ENCODE peak calls at places on chromosome 15, in eight cellular contexts. One of them, this sample, is unnamed.

GRCh38 chr15:62889734-62890505 is 152.6 kb upstream of the TPM1 start:
- DNase-seq in heart left ventricle: no peak
- DNase-seq in colonic mucosa: peak; percentile 57
- DNase-seq in body of pancreas: peak; percentile 57
- DNase-seq in psoas muscle: peak; percentile 33
- DNase-seq in stomach: no peak
- DNase-seq in uterus: no peak
- DNase-seq in transverse colon: no peak
- DNase-seq in this sample: no peak

GRCh38 chr15:67980171-67980570 is 73.9 kb upstream of the PIAS1 start:
- DNase-seq in heart left ventricle: no peak
- DNase-seq in colonic mucosa: no peak
- DNase-seq in body of pancreas: no peak
- DNase-seq in psoas muscle: no peak
- DNase-seq in stomach: no peak
- DNase-seq in uterus: no peak
- DNase-seq in transverse colon: no peak
- DNase-seq in this sample: no peak

GRCh38 chr15:39184701-39185390 is 396.0 kb upstream of the THBS1 start:
- DNase-seq in heart left ventricle: no peak
- DNase-seq in colonic mucosa: no peak
- DNase-seq in body of pancreas: no peak
- DNase-seq in psoas muscle: no peak
- DNase-seq in stomach: no peak
- DNase-seq in uterus: no peak
- DNase-seq in transverse colon: no peak
- DNase-seq in this sample: peak; percentile 77

GRCh38 chr15:38532728-38533127 is 31.9 kb downstream of the RASGRP1 start:
- DNase-seq in heart left ventricle: no peak
- DNase-seq in colonic mucosa: no peak
- DNase-seq in body of pancreas: no peak
- DNase-seq in psoas muscle: no peak
- DNase-seq in stomach: no peak
- DNase-seq in uterus: no peak
- DNase-seq in transverse colon: no peak
- DNase-seq in this sample: no peak

GRCh38 chr15:83516935-83517334 is 69.8 kb downstream of the SH3GL3 start:
- DNase-seq in heart left ventricle: no peak
- DNase-seq in colonic mucosa: no peak
- DNase-seq in body of pancreas: no peak
- DNase-seq in psoas muscle: no peak
- DNase-seq in stomach: no peak
- DNase-seq in uterus: no peak
- DNase-seq in transverse colon: no peak
- DNase-seq in this sample: no peak

GRCh38 chr15:68187559-68187958 is 17.6 kb downstream of the CALML4 start:
- DNase-seq in heart left ventricle: peak; percentile 67
- DNase-seq in colonic mucosa: peak; percentile 79
- DNase-seq in body of pancreas: peak; percentile 82
- DNase-seq in psoas muscle: no peak
- DNase-seq in stomach: peak; percentile 68
- DNase-seq in uterus: peak; percentile 67
- DNase-seq in transverse colon: peak; percentile 72
- DNase-seq in this sample: peak; percentile 41

GRCh38 chr15:60464836-60465630 is 13.9 kb downstream of the ICE2 start:
- DNase-seq in heart left ventricle: no peak
- DNase-seq in colonic mucosa: no peak
- DNase-seq in body of pancreas: no peak
- DNase-seq in psoas muscle: no peak
- DNase-seq in stomach: no peak
- DNase-seq in uterus: no peak
- DNase-seq in transverse colon: no peak
- DNase-seq in this sample: peak; percentile 56

GRCh38 chr15:36230741-36231140 is 348.7 kb upstream of the CDIN1 start:
- DNase-seq in heart left ventricle: no peak
- DNase-seq in colonic mucosa: no peak
- DNase-seq in body of pancreas: no peak
- DNase-seq in psoas muscle: no peak
- DNase-seq in stomach: no peak
- DNase-seq in uterus: no peak
- DNase-seq in transverse colon: no peak
- DNase-seq in this sample: no peak

GRCh38 chr15:62142736-62143135 is 22.3 kb downstream of the C2CD4B start:
- DNase-seq in heart left ventricle: no peak
- DNase-seq in colonic mucosa: no peak
- DNase-seq in body of pancreas: no peak
- DNase-seq in psoas muscle: no peak
- DNase-seq in stomach: no peak
- DNase-seq in uterus: no peak
- DNase-seq in transverse colon: no peak
- DNase-seq in this sample: no peak

DNA sequence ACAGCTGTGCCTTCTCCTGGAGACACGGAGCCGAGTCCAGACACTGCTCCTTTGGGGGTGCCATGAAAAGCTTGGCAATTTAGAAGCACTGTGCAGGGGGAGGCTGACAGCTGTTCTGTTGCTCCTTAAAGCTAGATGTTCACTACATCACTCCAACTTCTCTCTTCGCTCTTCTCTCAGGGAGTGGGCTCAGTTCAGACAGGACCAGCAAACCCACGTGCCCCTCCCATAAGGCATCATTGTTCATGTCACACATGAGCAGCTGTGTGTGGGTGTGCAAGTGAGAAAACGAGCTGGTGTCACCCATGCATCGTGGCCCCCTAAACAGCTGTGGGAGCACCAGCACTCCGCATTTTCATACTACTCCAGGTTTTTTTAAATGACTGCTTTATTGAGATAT is 492.7 kb downstream of the GABRG3 start:
- DNase-seq in heart left ventricle: no peak
- DNase-seq in colonic mucosa: no peak
- DNase-seq in body of pancreas: no peak
- DNase-seq in psoas muscle: no peak
- DNase-seq in stomach: no peak
- DNase-seq in uterus: no peak
- DNase-seq in transverse colon: no peak
- DNase-seq in this sample: no peak
- H3K27me3 ChIP-seq in heart left ventricle: no peaks in the 10 kb centered on the region
- H3K27me3 ChIP-seq in colonic mucosa: no peaks in the 10 kb centered on the region
- H3K27me3 ChIP-seq in body of pancreas: no peaks in the 10 kb centered on the region
- H3K27me3 ChIP-seq in psoas muscle: no peaks in the 10 kb centered on the region
- H3K27me3 ChIP-seq in stomach: no peaks in the 10 kb centered on the region
- H3K27me3 ChIP-seq in uterus: no peaks in the 10 kb centered on the region
- H3K27me3 ChIP-seq in transverse colon: no peaks in the 10 kb centered on the region
- H3K27me3 ChIP-seq in this sample: no peaks in the 10 kb centered on the region

GRCh38 chr15:69749797-69750196 is 297.2 kb downstream of the RPLP1 start:
- DNase-seq in heart left ventricle: no peak
- DNase-seq in colonic mucosa: no peak
- DNase-seq in body of pancreas: no peak
- DNase-seq in psoas muscle: no peak
- DNase-seq in stomach: no peak
- DNase-seq in uterus: no peak
- DNase-seq in transverse colon: no peak
- DNase-seq in this sample: no peak
- H3K27me3 ChIP-seq in heart left ventricle: peaks cover 11% of the 10 kb centered on the region
- H3K27me3 ChIP-seq in colonic mucosa: no peaks in the 10 kb centered on the region
- H3K27me3 ChIP-seq in body of pancreas: no peaks in the 10 kb centered on the region
- H3K27me3 ChIP-seq in psoas muscle: peaks cover 2% of the 10 kb centered on the region
- H3K27me3 ChIP-seq in stomach: peaks cover 1% of the 10 kb centered on the region
- H3K27me3 ChIP-seq in uterus: no peaks in the 10 kb centered on the region
- H3K27me3 ChIP-seq in transverse colon: peaks cover 6% of the 10 kb centered on the region
- H3K27me3 ChIP-seq in this sample: no peaks in the 10 kb centered on the region

DNA sequence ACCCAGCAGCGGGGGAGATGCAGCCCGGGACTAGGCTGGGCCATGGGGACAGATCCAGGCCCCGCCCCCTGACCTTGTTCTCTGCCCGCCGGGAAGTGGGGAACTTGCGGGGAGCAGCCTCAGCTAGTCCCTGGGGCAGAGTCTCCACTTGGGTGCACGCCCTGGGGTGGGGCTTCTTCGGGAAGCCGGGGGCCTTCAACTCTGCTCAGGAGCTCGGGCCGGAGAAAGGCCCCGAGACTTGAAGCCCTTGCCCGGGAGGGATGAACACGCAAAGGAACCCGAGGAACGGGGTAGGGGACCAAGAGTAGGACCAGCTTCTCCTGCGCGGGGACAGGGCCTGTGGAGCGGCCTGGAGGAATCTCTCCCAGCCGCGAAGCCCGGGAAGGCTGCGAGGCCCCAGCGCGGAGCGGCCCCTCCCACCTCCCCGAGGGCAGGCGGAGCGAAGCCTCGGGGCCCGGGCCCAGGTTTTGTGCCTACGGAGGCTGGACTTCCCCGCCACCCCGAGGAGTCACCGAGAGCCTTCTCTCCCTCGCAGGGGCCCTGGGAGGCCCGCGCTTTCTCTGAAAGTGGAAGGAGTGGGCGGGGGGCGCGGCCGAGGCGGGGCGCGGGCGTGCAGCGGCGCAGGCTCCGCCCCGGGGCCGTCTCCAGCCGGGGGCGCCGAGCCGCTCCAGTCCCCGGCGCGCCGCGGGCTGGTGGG is at the start of gene ITPKA:
- DNase-seq in heart left ventricle: peak; percentile 69
- DNase-seq in colonic mucosa: peak; percentile 97
- DNase-seq in body of pancreas: peak; percentile 81
- DNase-seq in psoas muscle: peak; percentile 75
- DNase-seq in stomach: peak; percentile 86
- DNase-seq in uterus: peak; percentile 65
- DNase-seq in transverse colon: peak; percentile 92
- DNase-seq in this sample: peak; percentile 79
- H3K27me3 ChIP-seq in heart left ventricle: peaks cover 10% of the 10 kb centered on the region
- H3K27me3 ChIP-seq in colonic mucosa: peaks cover 8% of the 10 kb centered on the region
- H3K27me3 ChIP-seq in body of pancreas: no peaks in the 10 kb centered on the region
- H3K27me3 ChIP-seq in psoas muscle: peaks cover 31% of the 10 kb centered on the region
- H3K27me3 ChIP-seq in stomach: peaks cover 77% of the 10 kb centered on the region
- H3K27me3 ChIP-seq in uterus: no peaks in the 10 kb centered on the region
- H3K27me3 ChIP-seq in transverse colon: peaks cover 19% of the 10 kb centered on the region
- H3K27me3 ChIP-seq in this sample: no peaks in the 10 kb centered on the region

GRCh38 chr15:79736435-79737000 is 160.3 kb downstream of the MTHFS start:
- DNase-seq in heart left ventricle: no peak
- DNase-seq in colonic mucosa: no peak
- DNase-seq in body of pancreas: no peak
- DNase-seq in psoas muscle: no peak
- DNase-seq in stomach: no peak
- DNase-seq in uterus: no peak
- DNase-seq in transverse colon: no peak
- DNase-seq in this sample: no peak
- H3K27me3 ChIP-seq in heart left ventricle: no peaks in the 10 kb centered on the region
- H3K27me3 ChIP-seq in colonic mucosa: no peaks in the 10 kb centered on the region
- H3K27me3 ChIP-seq in body of pancreas: no peaks in the 10 kb centered on the region
- H3K27me3 ChIP-seq in psoas muscle: no peaks in the 10 kb centered on the region
- H3K27me3 ChIP-seq in stomach: no peaks in the 10 kb centered on the region
- H3K27me3 ChIP-seq in uterus: no peaks in the 10 kb centered on the region
- H3K27me3 ChIP-seq in transverse colon: no peaks in the 10 kb centered on the region
- H3K27me3 ChIP-seq in this sample: no peaks in the 10 kb centered on the region